ENCODE peak calls at places on chromosomes 12 and 14, in six cellular contexts. B is transverse colon, W is RCC 7860, G is activated T-helper 1 cell treated with Interleukin-2 at 50 U/mL for 16 hours, C is substantia nigra, V is Calu3. L is an unnamed sample.

GRCh38 chr12:89514751-89515150 is 9.8 kb downstream of the GALNT4 start:
- DNase-seq in B (no peak), W (no peak), G (no peak), C (no peak), V (no peak), L (no peak)

GRCh38 chr14:29236848-29237247 is 470.3 kb downstream of the FOXG1 start:
- DNase-seq in B (no peak), W (peak), G (no peak), C (no peak), V (no peak), L (no peak)

GRCh38 chr12:75781532-75782046 is 250.0 kb downstream of the PHLDA1 start:
- DNase-seq in B (no peak), W (peak), G (no peak), C (no peak), V (peak), L (no peak)

GRCh38 chr14:32883189-32883588 is 55.5 kb upstream of the NPAS3 start:
- DNase-seq in B (no peak), W (no peak), G (no peak), C (no peak), V (no peak), L (no peak)

GRCh38 chr12:92290016-92290685 is 144.5 kb upstream of the BTG1 start:
- DNase-seq in B (no peak), W (peak), G (no peak), C (no peak), V (no peak), L (no peak)

GRCh38 chr12:4118601-4119156 is 154.9 kb upstream of the CCND2 start:
- DNase-seq in B (no peak), W (no peak), G (no peak), C (no peak), V (no peak), L (no peak)

GRCh38 chr14:70622111-70622712 is 19.5 kb upstream of the TTC9 start:
- DNase-seq in B (peak), W (peak), G (no peak), C (no peak), V (peak), L (no peak)

GRCh38 chr12:75239987-75240386 is 30.3 kb upstream of the KCNC2 start:
- DNase-seq in B (no peak), W (no peak), G (no peak), C (no peak), V (no peak), L (no peak)

GRCh38 chr12:121214171-121214777 is 4.3 kb downstream of the P2RX4 start:
- DNase-seq in B (no peak), W (no peak), G (no peak), C (no peak), V (no peak), L (peak)

GRCh38 chr12:67042697-67043131 is 226.4 kb upstream of the CAND1 start:
- DNase-seq in B (no peak), W (no peak), G (no peak), C (no peak), V (peak), L (peak)

GRCh38 chr12:44317651-44318126 is 481.8 kb downstream of the TMEM117 start:
- DNase-seq in B (no peak), W (peak), G (no peak), C (no peak), V (peak), L (peak)

GRCh38 chr14:102479777-102480176 is 29.8 kb downstream of the ANKRD9 start:
- DNase-seq in B (peak), W (no peak), G (no peak), C (no peak), V (no peak), L (no peak)

GRCh38 chr14:102415671-102416070 is 52.9 kb downstream of the TECPR2 start:
- DNase-seq in B (no peak), W (no peak), G (no peak), C (peak), V (no peak), L (no peak)

GRCh38 chr12:54588110-54588831 is at the start of gene PPP1R1A:
- DNase-seq in B (peak), W (no peak), G (no peak), C (no peak), V (peak), L (no peak)

GRCh38 chr14:23112359-23113178 is 6.5 kb downstream of the CEBPE start:
- DNase-seq in B (no peak), W (no peak), G (no peak), C (no peak), V (no peak), L (no peak)

GRCh38 chr12:29869916-29870315 is 86.2 kb upstream of the TMTC1 start:
- DNase-seq in B (no peak), W (no peak), G (no peak), C (no peak), V (no peak), L (no peak)

GRCh38 chr12:88805286-88805685 is 225.0 kb upstream of the KITLG start:
- DNase-seq in B (no peak), W (no peak), G (no peak), C (no peak), V (no peak), L (no peak)

GRCh38 chr12:76226397-76226796 is 121.8 kb downstream of the BBS10 start:
- DNase-seq in B (no peak), W (no peak), G (no peak), C (no peak), V (no peak), L (no peak)

GRCh38 chr14:72443991-72444431 is 449.9 kb downstream of the DPF3 start:
- DNase-seq in B (no peak), W (no peak), G (no peak), C (no peak), V (no peak), L (no peak)

GRCh38 chr14:67167420-67168109 is 21.7 kb upstream of the GARIN2 start:
- DNase-seq in B (no peak), W (peak), G (no peak), C (no peak), V (no peak), L (peak)

GRCh38 chr12:50589650-50590435 is 85.1 kb downstream of the DIP2B start:
- DNase-seq in B (no peak), W (peak), G (no peak), C (no peak), V (no peak), L (no peak)

GRCh38 chr12:110818511-110818910 is 28.3 kb upstream of the CCDC63 start:
- DNase-seq in B (no peak), W (no peak), G (no peak), C (no peak), V (no peak), L (no peak)

GRCh38 chr12:69583203-69583602 is 2.1 kb upstream of the CCT2 start:
- DNase-seq in B (no peak), W (no peak), G (no peak), C (no peak), V (peak), L (no peak)

GRCh38 chr12:13571035-13571434 is 374.5 kb downstream of the EMP1 start:
- DNase-seq in B (no peak), W (no peak), G (no peak), C (no peak), V (peak), L (no peak)

GRCh38 chr14:21098134-21098891 is at the start of gene ZNF219:
- DNase-seq in B (peak), W (no peak), G (peak), C (no peak), V (peak), L (no peak)

GRCh38 chr12:15788266-15789214 is 648 bp downstream of the EPS8 start:
- DNase-seq in B (peak), W (peak), G (no peak), C (peak), V (peak), L (no peak)

GRCh38 chr12:12365931-12366431 is 9.1 kb downstream of the BORCS5 start:
- DNase-seq in B (no peak), W (no peak), G (no peak), C (no peak), V (no peak), L (no peak)

GRCh38 chr12:124686885-124687694 is 119.7 kb upstream of the NCOR2 start:
- DNase-seq in B (no peak), W (no peak), G (no peak), C (no peak), V (no peak), L (no peak)

GRCh38 chr12:80553316-80553715 is 109.3 kb downstream of the PTPRQ start:
- DNase-seq in B (no peak), W (peak), G (no peak), C (no peak), V (no peak), L (peak)

GRCh38 chr12:125256537-125256936 is 191.3 kb downstream of the AACS start:
- DNase-seq in B (no peak), W (no peak), G (no peak), C (no peak), V (no peak), L (no peak)

GRCh38 chr12:3088251-3088650 is 11.1 kb downstream of the TSPAN9 start:
- DNase-seq in B (no peak), W (no peak), G (no peak), C (no peak), V (no peak), L (no peak)

GRCh38 chr12:2168808-2169207 is 116.0 kb downstream of the CACNA1C start:
- DNase-seq in B (peak), W (peak), G (no peak), C (no peak), V (peak), L (peak)

GRCh38 chr12:73952304-73952703 is 585.3 kb upstream of the ATXN7L3B start:
- DNase-seq in B (no peak), W (no peak), G (no peak), C (no peak), V (no peak), L (no peak)

L was measured in epithelial cell of proximal tubule.